ENCODE peak calls at places on chromosomes 7 and 10, in six cellular contexts. One of them, this sample, is unnamed.

GRCh38 chr7:155352076-155352752 is 54.5 kb downstream of the INSIG1 start:
- DNase-seq in astrocyte: no peak
- DNase-seq in NCI-H510A: no peak
- DNase-seq in activated effector memory CD4-positive, alpha-beta T cell treated with anti-CD3 and anti-CD28 coated beads, Interleukin-2, amount 50 U/mL, for 16 hours: peak; percentile 54
- DNase-seq in effector CD4-positive, alpha-beta T cell: no peak
- DNase-seq in NCI-H1092 treated with DMSO at 0.1 percent for 48 hours: no peak
- DNase-seq in this sample: no peak

GRCh38 chr7:134364619-134365037 is 47.9 kb upstream of the SLC35B4 start:
- DNase-seq in astrocyte: peak; percentile 36
- DNase-seq in NCI-H510A: no peak
- DNase-seq in activated effector memory CD4-positive, alpha-beta T cell treated with anti-CD3 and anti-CD28 coated beads, Interleukin-2, amount 50 U/mL, for 16 hours: no peak
- DNase-seq in effector CD4-positive, alpha-beta T cell: no peak
- DNase-seq in NCI-H1092 treated with DMSO at 0.1 percent for 48 hours: no peak
- DNase-seq in this sample: no peak

GRCh38 chr7:44186736-44187135 is 2.5 kb downstream of the GCK start:
- DNase-seq in astrocyte: no peak
- DNase-seq in NCI-H510A: no peak
- DNase-seq in activated effector memory CD4-positive, alpha-beta T cell treated with anti-CD3 and anti-CD28 coated beads, Interleukin-2, amount 50 U/mL, for 16 hours: no peak
- DNase-seq in effector CD4-positive, alpha-beta T cell: no peak
- DNase-seq in NCI-H1092 treated with DMSO at 0.1 percent for 48 hours: no peak
- DNase-seq in this sample: no peak

GRCh38 chr10:43355749-43356371 is 15.6 kb upstream of the FXYD4 start:
- DNase-seq in astrocyte: peak; percentile 58
- DNase-seq in NCI-H510A: no peak
- DNase-seq in activated effector memory CD4-positive, alpha-beta T cell treated with anti-CD3 and anti-CD28 coated beads, Interleukin-2, amount 50 U/mL, for 16 hours: no peak
- DNase-seq in effector CD4-positive, alpha-beta T cell: no peak
- DNase-seq in NCI-H1092 treated with DMSO at 0.1 percent for 48 hours: no peak
- DNase-seq in this sample: no peak

GRCh38 chr10:92014620-92015019 is 91.0 kb downstream of the BTAF1 start:
- DNase-seq in astrocyte: no peak
- DNase-seq in NCI-H510A: no peak
- DNase-seq in activated effector memory CD4-positive, alpha-beta T cell treated with anti-CD3 and anti-CD28 coated beads, Interleukin-2, amount 50 U/mL, for 16 hours: no peak
- DNase-seq in effector CD4-positive, alpha-beta T cell: no peak
- DNase-seq in NCI-H1092 treated with DMSO at 0.1 percent for 48 hours: no peak
- DNase-seq in this sample: no peak

GRCh38 chr7:133650067-133650466 is 397.2 kb downstream of the EXOC4 start:
- DNase-seq in astrocyte: peak; percentile 67
- DNase-seq in NCI-H510A: no peak
- DNase-seq in activated effector memory CD4-positive, alpha-beta T cell treated with anti-CD3 and anti-CD28 coated beads, Interleukin-2, amount 50 U/mL, for 16 hours: no peak
- DNase-seq in effector CD4-positive, alpha-beta T cell: no peak
- DNase-seq in NCI-H1092 treated with DMSO at 0.1 percent for 48 hours: no peak
- DNase-seq in this sample: no peak

GRCh38 chr10:94076325-94076841 is 82.7 kb downstream of the PLCE1 start:
- DNase-seq in astrocyte: peak; percentile 51
- DNase-seq in NCI-H510A: no peak
- DNase-seq in activated effector memory CD4-positive, alpha-beta T cell treated with anti-CD3 and anti-CD28 coated beads, Interleukin-2, amount 50 U/mL, for 16 hours: no peak
- DNase-seq in effector CD4-positive, alpha-beta T cell: no peak
- DNase-seq in NCI-H1092 treated with DMSO at 0.1 percent for 48 hours: no peak
- DNase-seq in this sample: no peak

GRCh38 chr10:114766470-114766869 is 55.1 kb upstream of the FHIP2A start:
- DNase-seq in astrocyte: no peak
- DNase-seq in NCI-H510A: no peak
- DNase-seq in activated effector memory CD4-positive, alpha-beta T cell treated with anti-CD3 and anti-CD28 coated beads, Interleukin-2, amount 50 U/mL, for 16 hours: no peak
- DNase-seq in effector CD4-positive, alpha-beta T cell: no peak
- DNase-seq in NCI-H1092 treated with DMSO at 0.1 percent for 48 hours: no peak
- DNase-seq in this sample: no peak

GRCh38 chr7:43104874-43105520 is 7.5 kb upstream of the HECW1 start:
- DNase-seq in astrocyte: no peak
- DNase-seq in NCI-H510A: no peak
- DNase-seq in activated effector memory CD4-positive, alpha-beta T cell treated with anti-CD3 and anti-CD28 coated beads, Interleukin-2, amount 50 U/mL, for 16 hours: no peak
- DNase-seq in effector CD4-positive, alpha-beta T cell: no peak
- DNase-seq in NCI-H1092 treated with DMSO at 0.1 percent for 48 hours: no peak
- DNase-seq in this sample: no peak

GRCh38 chr7:87476179-87476557 is 688 bp upstream of the ABCB4 start:
- DNase-seq in astrocyte: no peak
- DNase-seq in NCI-H510A: no peak
- DNase-seq in activated effector memory CD4-positive, alpha-beta T cell treated with anti-CD3 and anti-CD28 coated beads, Interleukin-2, amount 50 U/mL, for 16 hours: no peak
- DNase-seq in effector CD4-positive, alpha-beta T cell: no peak
- DNase-seq in NCI-H1092 treated with DMSO at 0.1 percent for 48 hours: no peak
- DNase-seq in this sample: no peak

GRCh38 chr7:4205828-4206227 is 476.3 kb upstream of the FOXK1 start:
- DNase-seq in astrocyte: no peak
- DNase-seq in NCI-H510A: no peak
- DNase-seq in activated effector memory CD4-positive, alpha-beta T cell treated with anti-CD3 and anti-CD28 coated beads, Interleukin-2, amount 50 U/mL, for 16 hours: no peak
- DNase-seq in effector CD4-positive, alpha-beta T cell: no peak
- DNase-seq in NCI-H1092 treated with DMSO at 0.1 percent for 48 hours: no peak
- DNase-seq in this sample: no peak

GRCh38 chr7:134845461-134845860 is 66.0 kb downstream of the CALD1 start:
- DNase-seq in astrocyte: no peak
- DNase-seq in NCI-H510A: no peak
- DNase-seq in activated effector memory CD4-positive, alpha-beta T cell treated with anti-CD3 and anti-CD28 coated beads, Interleukin-2, amount 50 U/mL, for 16 hours: no peak
- DNase-seq in effector CD4-positive, alpha-beta T cell: no peak
- DNase-seq in NCI-H1092 treated with DMSO at 0.1 percent for 48 hours: no peak
- DNase-seq in this sample: no peak

GRCh38 chr10:71191459-71192113 is 20.8 kb upstream of the UNC5B start:
- DNase-seq in astrocyte: no peak
- DNase-seq in NCI-H510A: no peak
- DNase-seq in activated effector memory CD4-positive, alpha-beta T cell treated with anti-CD3 and anti-CD28 coated beads, Interleukin-2, amount 50 U/mL, for 16 hours: peak; percentile 22
- DNase-seq in effector CD4-positive, alpha-beta T cell: no peak
- DNase-seq in NCI-H1092 treated with DMSO at 0.1 percent for 48 hours: no peak
- DNase-seq in this sample: no peak

GRCh38 chr7:7736671-7737070 is 18.3 kb upstream of the RPA3 start:
- DNase-seq in astrocyte: no peak
- DNase-seq in NCI-H510A: no peak
- DNase-seq in activated effector memory CD4-positive, alpha-beta T cell treated with anti-CD3 and anti-CD28 coated beads, Interleukin-2, amount 50 U/mL, for 16 hours: no peak
- DNase-seq in effector CD4-positive, alpha-beta T cell: no peak
- DNase-seq in NCI-H1092 treated with DMSO at 0.1 percent for 48 hours: no peak
- DNase-seq in this sample: no peak

GRCh38 chr7:140031364-140031763 is 31.4 kb downstream of the PARP12 start:
- DNase-seq in astrocyte: no peak
- DNase-seq in NCI-H510A: no peak
- DNase-seq in activated effector memory CD4-positive, alpha-beta T cell treated with anti-CD3 and anti-CD28 coated beads, Interleukin-2, amount 50 U/mL, for 16 hours: no peak
- DNase-seq in effector CD4-positive, alpha-beta T cell: no peak
- DNase-seq in NCI-H1092 treated with DMSO at 0.1 percent for 48 hours: no peak
- DNase-seq in this sample: no peak

GRCh38 chr7:30412810-30413504 is 65.6 kb downstream of the NOD1 start:
- DNase-seq in astrocyte: peak; percentile 71
- DNase-seq in NCI-H510A: peak; percentile 10
- DNase-seq in activated effector memory CD4-positive, alpha-beta T cell treated with anti-CD3 and anti-CD28 coated beads, Interleukin-2, amount 50 U/mL, for 16 hours: no peak
- DNase-seq in effector CD4-positive, alpha-beta T cell: no peak
- DNase-seq in NCI-H1092 treated with DMSO at 0.1 percent for 48 hours: peak; percentile 8
- DNase-seq in this sample: no peak

GRCh38 chr10:5151076-5151475 is 33.9 kb downstream of the AKR1C8 start:
- DNase-seq in astrocyte: no peak
- DNase-seq in NCI-H510A: no peak
- DNase-seq in activated effector memory CD4-positive, alpha-beta T cell treated with anti-CD3 and anti-CD28 coated beads, Interleukin-2, amount 50 U/mL, for 16 hours: no peak
- DNase-seq in effector CD4-positive, alpha-beta T cell: no peak
- DNase-seq in NCI-H1092 treated with DMSO at 0.1 percent for 48 hours: no peak
- DNase-seq in this sample: no peak

GRCh38 chr10:6148251-6148691 is 54.5 kb upstream of the PFKFB3 start:
- DNase-seq in astrocyte: peak; percentile 41
- DNase-seq in NCI-H510A: no peak
- DNase-seq in activated effector memory CD4-positive, alpha-beta T cell treated with anti-CD3 and anti-CD28 coated beads, Interleukin-2, amount 50 U/mL, for 16 hours: no peak
- DNase-seq in effector CD4-positive, alpha-beta T cell: no peak
- DNase-seq in NCI-H1092 treated with DMSO at 0.1 percent for 48 hours: no peak
- DNase-seq in this sample: no peak

GRCh38 chr10:127200646-127201045 is 4.3 kb upstream of the INSYN2A start:
- DNase-seq in astrocyte: no peak
- DNase-seq in NCI-H510A: no peak
- DNase-seq in activated effector memory CD4-positive, alpha-beta T cell treated with anti-CD3 and anti-CD28 coated beads, Interleukin-2, amount 50 U/mL, for 16 hours: no peak
- DNase-seq in effector CD4-positive, alpha-beta T cell: no peak
- DNase-seq in NCI-H1092 treated with DMSO at 0.1 percent for 48 hours: no peak
- DNase-seq in this sample: no peak

GRCh38 chr10:48506147-48506917 is 98.5 kb downstream of the ARHGAP22 start:
- DNase-seq in astrocyte: no peak
- DNase-seq in NCI-H510A: peak; percentile 15
- DNase-seq in activated effector memory CD4-positive, alpha-beta T cell treated with anti-CD3 and anti-CD28 coated beads, Interleukin-2, amount 50 U/mL, for 16 hours: no peak
- DNase-seq in effector CD4-positive, alpha-beta T cell: no peak
- DNase-seq in NCI-H1092 treated with DMSO at 0.1 percent for 48 hours: no peak
- DNase-seq in this sample: no peak

GRCh38 chr10:97572214-97572989 is at the start of gene ANKRD2:
- DNase-seq in astrocyte: peak; percentile 49
- DNase-seq in NCI-H510A: no peak
- DNase-seq in activated effector memory CD4-positive, alpha-beta T cell treated with anti-CD3 and anti-CD28 coated beads, Interleukin-2, amount 50 U/mL, for 16 hours: peak; percentile 78
- DNase-seq in effector CD4-positive, alpha-beta T cell: peak; percentile 11
- DNase-seq in NCI-H1092 treated with DMSO at 0.1 percent for 48 hours: peak; percentile 30
- DNase-seq in this sample: no peak

GRCh38 chr10:71564221-71564820 is 155.3 kb downstream of the C10orf105 start:
- DNase-seq in astrocyte: no peak
- DNase-seq in NCI-H510A: no peak
- DNase-seq in activated effector memory CD4-positive, alpha-beta T cell treated with anti-CD3 and anti-CD28 coated beads, Interleukin-2, amount 50 U/mL, for 16 hours: no peak
- DNase-seq in effector CD4-positive, alpha-beta T cell: no peak
- DNase-seq in NCI-H1092 treated with DMSO at 0.1 percent for 48 hours: no peak
- DNase-seq in this sample: no peak

GRCh38 chr10:44397476-44398225 is 12.8 kb upstream of the CXCL12 start:
- DNase-seq in astrocyte: no peak
- DNase-seq in NCI-H510A: no peak
- DNase-seq in activated effector memory CD4-positive, alpha-beta T cell treated with anti-CD3 and anti-CD28 coated beads, Interleukin-2, amount 50 U/mL, for 16 hours: peak; percentile 44
- DNase-seq in effector CD4-positive, alpha-beta T cell: no peak
- DNase-seq in NCI-H1092 treated with DMSO at 0.1 percent for 48 hours: no peak
- DNase-seq in this sample: no peak

GRCh38 chr10:17061418-17061817 is 68.2 kb downstream of the CUBN start:
- DNase-seq in astrocyte: peak; percentile 62
- DNase-seq in NCI-H510A: no peak
- DNase-seq in activated effector memory CD4-positive, alpha-beta T cell treated with anti-CD3 and anti-CD28 coated beads, Interleukin-2, amount 50 U/mL, for 16 hours: no peak
- DNase-seq in effector CD4-positive, alpha-beta T cell: no peak
- DNase-seq in NCI-H1092 treated with DMSO at 0.1 percent for 48 hours: no peak
- DNase-seq in this sample: no peak

GRCh38 chr10:29535012-29535777 is 99.6 kb downstream of the SVIL start:
- DNase-seq in astrocyte: peak; percentile 92
- DNase-seq in NCI-H510A: no peak
- DNase-seq in activated effector memory CD4-positive, alpha-beta T cell treated with anti-CD3 and anti-CD28 coated beads, Interleukin-2, amount 50 U/mL, for 16 hours: no peak
- DNase-seq in effector CD4-positive, alpha-beta T cell: no peak
- DNase-seq in NCI-H1092 treated with DMSO at 0.1 percent for 48 hours: no peak
- DNase-seq in this sample: no peak

GRCh38 chr7:146635200-146636032 is 518.8 kb downstream of the CNTNAP2 start:
- DNase-seq in astrocyte: no peak
- DNase-seq in NCI-H510A: peak; percentile 77
- DNase-seq in activated effector memory CD4-positive, alpha-beta T cell treated with anti-CD3 and anti-CD28 coated beads, Interleukin-2, amount 50 U/mL, for 16 hours: no peak
- DNase-seq in effector CD4-positive, alpha-beta T cell: no peak
- DNase-seq in NCI-H1092 treated with DMSO at 0.1 percent for 48 hours: peak; percentile 99
- DNase-seq in this sample: peak; percentile 98

GRCh38 chr10:120495226-120495625 is 38.2 kb downstream of the PLPP4 start:
- DNase-seq in astrocyte: peak; percentile 89
- DNase-seq in NCI-H510A: peak; percentile 9
- DNase-seq in activated effector memory CD4-positive, alpha-beta T cell treated with anti-CD3 and anti-CD28 coated beads, Interleukin-2, amount 50 U/mL, for 16 hours: no peak
- DNase-seq in effector CD4-positive, alpha-beta T cell: no peak
- DNase-seq in NCI-H1092 treated with DMSO at 0.1 percent for 48 hours: no peak
- DNase-seq in this sample: no peak

GRCh38 chr10:101961591-101962498 is 94.1 kb downstream of the ARMH3 start:
- DNase-seq in astrocyte: peak; percentile 22
- DNase-seq in NCI-H510A: peak; percentile 67
- DNase-seq in activated effector memory CD4-positive, alpha-beta T cell treated with anti-CD3 and anti-CD28 coated beads, Interleukin-2, amount 50 U/mL, for 16 hours: no peak
- DNase-seq in effector CD4-positive, alpha-beta T cell: no peak
- DNase-seq in NCI-H1092 treated with DMSO at 0.1 percent for 48 hours: no peak
- DNase-seq in this sample: no peak

GRCh38 chr10:120823251-120823650 is 27.9 kb upstream of the WDR11 start:
- DNase-seq in astrocyte: peak; percentile 60
- DNase-seq in NCI-H510A: no peak
- DNase-seq in activated effector memory CD4-positive, alpha-beta T cell treated with anti-CD3 and anti-CD28 coated beads, Interleukin-2, amount 50 U/mL, for 16 hours: no peak
- DNase-seq in effector CD4-positive, alpha-beta T cell: no peak
- DNase-seq in NCI-H1092 treated with DMSO at 0.1 percent for 48 hours: no peak
- DNase-seq in this sample: no peak

GRCh38 chr10:6050801-6051445 is 11.2 kb downstream of the IL2RA start:
- DNase-seq in astrocyte: no peak
- DNase-seq in NCI-H510A: no peak
- DNase-seq in activated effector memory CD4-positive, alpha-beta T cell treated with anti-CD3 and anti-CD28 coated beads, Interleukin-2, amount 50 U/mL, for 16 hours: peak; percentile 97
- DNase-seq in effector CD4-positive, alpha-beta T cell: peak; percentile 90
- DNase-seq in NCI-H1092 treated with DMSO at 0.1 percent for 48 hours: peak; percentile 1
- DNase-seq in this sample: no peak

GRCh38 chr7:5237286-5237685 is 45.5 kb upstream of the SLC29A4 start:
- DNase-seq in astrocyte: peak; percentile 30
- DNase-seq in NCI-H510A: no peak
- DNase-seq in activated effector memory CD4-positive, alpha-beta T cell treated with anti-CD3 and anti-CD28 coated beads, Interleukin-2, amount 50 U/mL, for 16 hours: no peak
- DNase-seq in effector CD4-positive, alpha-beta T cell: no peak
- DNase-seq in NCI-H1092 treated with DMSO at 0.1 percent for 48 hours: no peak
- DNase-seq in this sample: no peak

GRCh38 chr10:23094786-23095403 is 484 bp upstream of the MSRB2 start:
- DNase-seq in astrocyte: peak; percentile 3
- DNase-seq in NCI-H510A: no peak
- DNase-seq in activated effector memory CD4-positive, alpha-beta T cell treated with anti-CD3 and anti-CD28 coated beads, Interleukin-2, amount 50 U/mL, for 16 hours: no peak
- DNase-seq in effector CD4-positive, alpha-beta T cell: no peak
- DNase-seq in NCI-H1092 treated with DMSO at 0.1 percent for 48 hours: no peak
- DNase-seq in this sample: no peak

This sample was measured in NCI-H748 treated with DMSO at 0.1 percent for 48 hours.